ENCODE peak calls at places on chromosomes 4 and X, in four cellular contexts. Y is HepG2, J is K562, U is GM12878. Q is an unnamed sample.

GRCh38 chr4:138875886-138876608 is 139.5 kb upstream of the NOCT start:
- DNase-seq in U (no peak), J (no peak), Y (no peak), Q (no peak)

GRCh38 chr4:121785479-121785878 is 15.6 kb upstream of the EXOSC9 start:
- DNase-seq in U (no peak), J (no peak), Y (no peak), Q (no peak)

GRCh38 chr4:8290701-8290970 is 21.1 kb downstream of the HTRA3 start:
- DNase-seq in Y (no peak), J (no peak), U (no peak), Q (no peak)

GRCh38 chr4:36677122-36677521 is 395.7 kb downstream of the DTHD1 start:
- DNase-seq in U (no peak), Y (no peak), J (no peak), Q (no peak)

GRCh38 chr4:76984788-76985211 is 35.2 kb downstream of the SEPTIN11 start:
- DNase-seq in Y (peak; percentile 64), J (no peak), U (no peak), Q (no peak)

GRCh38 chrX:132774312-132774711 is 184.1 kb downstream of the HS6ST2 start:
- DNase-seq in U (no peak), J (no peak), Y (no peak), Q (no peak)

GRCh38 chrX:34426334-34426733 is 230.8 kb downstream of the TMEM47 start:
- DNase-seq in Y (no peak), J (no peak), U (no peak), Q (no peak)

GRCh38 chrX:47936224-47936939 is 67.4 kb downstream of the ZNF182 start:
- DNase-seq in U (no peak), J (peak; percentile 42), Y (no peak), Q (no peak)

GRCh38 chr4:183503497-183504063 is 1.3 kb upstream of the ING2 start:
- DNase-seq in J (no peak), U (peak; percentile 8), Y (no peak), Q (peak; percentile 18)

GRCh38 chr4:13963601-13964000 is 336.1 kb upstream of the BOD1L1 start:
- DNase-seq in U (no peak), Y (no peak), J (no peak), Q (no peak)
- TF ChIP-seq USF2 in U (no peak), Y (no peak), J (no peak), Q (no peak)

GRCh38 chrX:22740836-22741235 is 258.9 kb upstream of the DDX53 start:
- DNase-seq in U (no peak), J (no peak), Y (no peak), Q (no peak)

GRCh38 chrX:22746081-22746480 is 253.7 kb upstream of the DDX53 start:
- DNase-seq in J (no peak), Y (no peak), U (no peak), Q (no peak)

GRCh38 chrX:22742174-22742573 is 257.6 kb upstream of the DDX53 start:
- DNase-seq in U (no peak), J (no peak), Y (no peak), Q (no peak)
- TF ChIP-seq JUNB in U (no peak), J (no peak), Y (no peak), Q (no peak)

GRCh38 chr4:7002336-7002735 is 40.8 kb upstream of the TADA2B start:
- DNase-seq in Y (no peak), U (no peak), J (no peak), Q (no peak)
- TF ChIP-seq RFX5 in Y (no peak), U (no peak), J (no peak), Q (no peak)

DNA sequence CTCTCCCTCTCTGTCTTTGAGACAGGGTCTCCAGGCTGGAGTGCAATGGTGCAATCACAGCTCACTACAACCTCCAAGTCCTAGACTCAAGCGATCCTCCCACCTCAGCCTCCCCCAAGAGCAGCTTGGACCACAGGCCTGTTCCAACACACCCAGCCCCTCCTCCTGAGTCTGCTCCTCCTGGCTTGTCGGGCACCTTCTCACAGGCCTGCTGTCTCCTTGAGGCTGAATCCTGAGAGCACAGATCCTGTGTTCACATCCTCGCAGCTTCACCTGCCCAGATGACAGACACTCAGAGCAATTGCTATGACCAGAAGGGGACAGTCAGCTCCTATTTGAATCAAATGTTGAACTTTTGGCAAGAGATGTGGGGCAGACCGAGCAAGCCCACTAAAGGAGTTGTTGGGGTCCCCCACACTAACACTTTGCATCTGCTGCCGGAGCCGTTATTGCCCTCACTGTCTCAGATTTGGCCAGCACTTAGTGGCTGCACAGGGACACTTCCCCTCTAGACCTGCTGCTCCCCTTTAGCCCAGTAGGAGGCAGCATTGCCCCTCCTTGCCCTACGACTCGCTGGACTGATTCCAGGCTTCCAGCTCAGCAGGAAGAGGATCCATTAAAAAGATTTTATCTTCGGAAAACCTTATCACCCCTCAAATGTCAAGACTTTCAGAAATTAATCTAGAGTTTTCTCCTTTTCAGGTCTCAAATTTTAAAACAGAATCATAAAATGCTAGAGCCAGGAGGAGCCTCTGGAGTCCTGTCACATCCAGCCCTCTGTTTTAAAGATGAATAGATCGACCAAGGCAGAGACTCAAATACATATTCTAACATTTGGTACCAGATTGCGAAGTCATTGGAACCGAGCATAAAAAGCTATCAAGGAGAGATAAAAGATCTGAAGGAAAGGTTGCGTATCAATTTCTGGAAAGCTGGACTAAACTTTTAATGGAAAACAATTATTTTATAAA is 113.7 kb downstream of the USP46 start:
- DNase-seq in Y (peak; percentile 49), J (peak; percentile 75), U (peak; percentile 7), Q (peak; percentile 38)
- TF ChIP-seq USF2 in Y (no peak), J (no peak), U (no peak), Q (no peak)

DNA sequence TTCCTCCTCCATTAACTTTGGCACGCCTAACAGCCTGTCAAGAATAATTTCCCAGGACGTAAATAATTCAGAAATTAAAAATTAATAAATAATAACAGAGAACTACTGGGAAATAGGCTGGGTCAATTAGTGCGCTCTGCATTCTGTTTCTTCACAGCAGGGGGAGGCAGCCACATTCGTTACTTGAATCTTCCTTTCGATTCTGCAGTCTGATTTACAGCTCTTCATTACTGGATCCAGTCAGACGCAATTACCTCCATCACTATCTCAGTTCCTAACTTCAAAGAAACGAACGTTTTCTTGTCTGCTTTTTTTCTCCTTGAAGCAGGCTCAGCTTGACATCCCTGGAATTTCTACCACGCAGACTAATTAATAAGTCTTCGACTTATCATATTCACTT is 9.0 kb upstream of the RPL34 start:
- DNase-seq in J (no peak), Y (no peak), U (no peak), Q (no peak)
- TF ChIP-seq JUNB in J (no peak), Y (no peak), U (no peak), Q (no peak)

DNA sequence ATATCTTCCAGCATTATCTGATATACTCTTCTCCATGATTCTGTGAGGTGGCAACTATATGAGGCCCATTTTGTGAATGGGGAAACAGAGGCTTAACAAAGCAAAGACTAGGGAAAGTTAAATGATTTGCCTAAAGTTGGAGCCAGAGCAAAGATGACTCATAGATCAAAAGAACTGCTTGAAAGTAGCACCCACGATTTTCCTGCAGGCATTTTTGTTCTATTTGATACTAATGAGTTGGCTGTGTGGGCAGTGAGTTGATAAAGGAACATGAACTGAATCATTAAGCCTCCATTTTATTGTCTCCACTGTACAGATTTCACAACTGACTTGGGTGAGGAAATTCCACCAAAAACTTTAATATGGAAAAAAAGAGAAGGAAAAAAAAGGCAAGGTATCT is 138.9 kb upstream of the IGFBP7 start:
- DNase-seq in U (no peak), Y (no peak), J (no peak), Q (no peak)
- TF ChIP-seq RFX5 in U (no peak), Y (no peak), J (no peak), Q (no peak)

DNA sequence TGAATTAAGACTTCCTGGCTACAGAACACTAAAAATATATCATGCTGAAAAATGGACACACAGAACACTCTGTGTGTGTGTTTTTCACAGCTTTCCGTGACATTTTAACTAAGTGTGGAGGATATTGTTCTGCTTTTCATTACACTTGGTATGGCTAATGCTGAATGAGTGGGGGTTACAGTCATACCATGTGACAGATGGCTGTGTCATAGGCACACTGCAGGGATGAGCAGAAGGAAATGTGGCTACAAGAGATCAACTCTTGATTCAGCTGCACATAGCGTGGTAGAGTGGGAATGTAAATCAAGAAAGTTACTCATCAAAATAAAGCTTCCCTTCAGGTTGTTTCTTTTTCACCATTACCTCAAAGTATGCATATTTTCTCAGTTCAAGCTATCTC is 669.8 kb downstream of the IQCM start:
- DNase-seq in J (no peak), Y (no peak), U (no peak), Q (no peak)
- TF ChIP-seq USF2 in J (no peak), Y (no peak), U (no peak), Q (no peak)

GRCh38 chrX:56726609-56727008 is 2.4 kb upstream of the NBDY start:
- DNase-seq in Y (peak; percentile 41), J (peak; percentile 11), U (no peak), Q (peak; percentile 67)
- TF ChIP-seq JUNB in Y (no peak), J (no peak), U (no peak), Q (no peak)

DNA sequence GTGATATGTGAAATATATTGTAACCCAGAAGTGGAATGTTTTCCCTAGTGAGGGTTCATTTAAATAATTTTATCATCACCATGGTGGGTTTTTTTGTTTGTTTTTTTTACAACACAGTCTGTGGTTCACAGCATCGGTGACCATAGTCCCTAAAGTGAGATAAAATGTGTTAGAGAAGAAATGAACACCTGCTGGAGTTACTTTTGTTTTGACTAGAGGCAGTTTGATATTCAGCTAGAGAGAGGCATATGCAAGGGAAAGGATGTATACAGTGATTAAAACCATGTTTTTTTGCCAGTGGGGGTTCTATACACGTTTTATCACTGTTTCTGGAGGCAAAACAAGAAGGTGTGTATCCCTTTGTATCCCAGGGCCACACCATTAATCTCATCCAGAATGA is 541.5 kb downstream of the PCDH7 start:
- DNase-seq in Y (no peak), J (no peak), U (no peak), Q (no peak)
- TF ChIP-seq RFX5 in Y (no peak), J (no peak), U (no peak), Q (no peak)

DNA sequence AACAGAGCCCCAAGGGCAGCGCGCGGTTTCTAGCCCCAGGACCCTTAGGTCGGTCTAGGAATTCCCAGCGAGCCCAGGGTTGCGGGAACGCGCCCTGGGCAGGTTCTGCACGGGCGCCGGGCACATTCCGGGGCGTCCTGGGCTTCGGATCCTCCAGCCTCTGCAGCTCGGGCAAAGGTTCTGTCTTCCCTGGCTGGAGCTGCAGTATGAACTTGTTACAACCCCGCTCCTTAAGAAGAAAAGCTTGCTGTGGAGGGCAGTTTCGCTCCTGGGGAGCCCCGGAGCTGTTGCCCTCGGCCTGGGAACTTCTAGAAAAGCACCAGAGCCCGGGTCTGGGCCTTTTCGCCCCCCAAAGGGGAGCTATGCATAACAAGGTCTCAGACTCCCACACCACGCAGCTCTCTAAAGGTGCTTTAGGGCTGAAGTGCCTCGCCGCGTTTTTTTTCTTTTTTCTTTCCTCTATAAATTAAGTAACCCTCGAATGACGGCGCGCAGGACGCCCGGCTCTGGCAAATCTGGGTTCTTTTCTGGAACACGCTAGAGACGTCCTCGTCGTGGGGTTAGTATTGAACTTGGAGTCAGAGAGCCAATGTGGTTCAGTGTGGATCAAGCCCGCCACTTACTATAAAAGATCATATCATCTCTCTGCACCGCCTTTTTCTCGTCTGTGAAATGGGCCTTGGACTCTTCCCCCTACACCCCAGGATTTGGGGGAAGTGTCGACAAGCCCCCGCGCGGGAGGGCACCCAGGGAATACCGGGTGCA is 5.7 kb downstream of the MSX1 start:
- DNase-seq in J (no peak), Y (no peak), U (no peak), Q (no peak)
- TF ChIP-seq USF2 in J (no peak), Y (no peak), U (no peak), Q (no peak)

Q was measured in A549.